ENCODE peak calls at places on chromosomes 2 and 18, in eight cellular contexts. Z, A, H, G, R, Y, W and E are unnamed samples.

GRCh38 chr18:40313030-40313642 is 1641.9 kb upstream of the PIK3C3 start:
- DNase-seq in Y (no peak), W (no peak), R (no peak), G (no peak), A (no peak), Z (no peak), H (no peak), E (no peak)

GRCh38 chr18:40607741-40608140 is 1347.3 kb upstream of the PIK3C3 start:
- DNase-seq in R (no peak), G (no peak), H (no peak), A (no peak), Z (no peak), Y (no peak), W (no peak), E (no peak)

GRCh38 chr18:12839526-12840196 is 44.4 kb downstream of the PTPN2 start:
- DNase-seq in H (peak), A (peak), G (no peak), Y (no peak), Z (no peak), W (no peak), R (no peak), E (peak)

GRCh38 chr2:213066445-213066746 is 85.0 kb downstream of the IKZF2 start:
- DNase-seq in H (no peak), A (no peak), W (no peak), Z (no peak), G (no peak), Y (no peak), R (no peak), E (no peak)

GRCh38 chr2:101199153-101199810 is 48.1 kb upstream of the TBC1D8 start:
- DNase-seq in R (no peak), A (peak), G (no peak), W (no peak), Z (no peak), Y (no peak), H (no peak), E (peak)

GRCh38 chr2:210515911-210516310 is 39.4 kb upstream of the LANCL1 start:
- DNase-seq in H (no peak), Y (no peak), A (no peak), W (no peak), R (no peak), G (no peak), Z (no peak), E (no peak)

GRCh38 chr2:32780961-32781360 is 153.1 kb downstream of the TTC27 start:
- DNase-seq in Z (no peak), Y (no peak), A (no peak), G (no peak), H (no peak), W (no peak), R (no peak), E (no peak)

GRCh38 chr2:43944915-43945314 is 50.9 kb downstream of the LRPPRC start:
- DNase-seq in Z (no peak), H (no peak), A (no peak), W (no peak), G (no peak), Y (no peak), R (no peak), E (no peak)

GRCh38 chr2:43318791-43319190 is 92.4 kb upstream of the ZFP36L2 start:
- DNase-seq in R (peak), Y (no peak), H (no peak), W (no peak), G (no peak), Z (no peak), A (no peak), E (peak)

GRCh38 chr18:7749510-7749981 is 182.4 kb downstream of the PTPRM start:
- DNase-seq in W (no peak), R (no peak), A (peak), Y (no peak), Z (no peak), G (no peak), H (peak), E (peak)

GRCh38 chr2:200525066-200525465 is 941 bp upstream of the SGO2 start:
- DNase-seq in Z (no peak), A (peak), G (no peak), H (no peak), Y (no peak), W (no peak), R (peak), E (peak)

GRCh38 chr2:237136824-237137223 is 51.1 kb downstream of the COPS8 start:
- DNase-seq in G (no peak), Y (no peak), Z (no peak), A (no peak), W (no peak), H (no peak), R (no peak), E (no peak)

GRCh38 chr2:95052301-95052700 is 26.8 kb downstream of the MAL start:
- DNase-seq in A (no peak), Y (no peak), Z (no peak), G (no peak), W (no peak), H (no peak), R (no peak), E (no peak)

GRCh38 chr2:147110317-147110716 is 734.5 kb upstream of the ACVR2A start:
- DNase-seq in Y (no peak), W (no peak), R (no peak), Z (no peak), H (no peak), G (no peak), A (no peak), E (no peak)

DNA sequence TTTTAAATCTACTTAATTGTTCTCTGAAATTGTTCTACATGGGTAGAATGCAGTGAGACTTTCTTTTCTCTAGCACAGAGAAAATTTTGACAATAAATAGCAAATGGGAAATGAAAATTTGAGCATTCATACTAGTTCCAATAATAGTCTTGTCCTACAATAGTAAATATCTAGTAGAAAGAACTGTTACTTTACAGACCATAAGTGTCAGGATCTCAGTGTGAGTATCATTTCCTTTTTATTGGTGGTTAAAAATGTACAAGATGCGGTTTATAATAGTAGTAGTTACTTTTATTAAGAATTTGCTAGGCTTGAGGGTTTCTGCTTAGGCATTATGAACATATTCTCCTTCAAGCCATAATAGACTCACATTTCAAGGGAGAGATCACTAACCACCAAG is 43.2 kb downstream of the KCNE4 start:
- DNase-seq in W (no peak), Y (no peak), G (no peak), R (no peak), H (no peak), A (no peak), Z (no peak), E (no peak)
- TF ChIP-seq CTCF in W (no peak), Y (no peak), G (no peak), R (no peak), H (no peak), A (no peak), Z (no peak), E (no peak)

DNA sequence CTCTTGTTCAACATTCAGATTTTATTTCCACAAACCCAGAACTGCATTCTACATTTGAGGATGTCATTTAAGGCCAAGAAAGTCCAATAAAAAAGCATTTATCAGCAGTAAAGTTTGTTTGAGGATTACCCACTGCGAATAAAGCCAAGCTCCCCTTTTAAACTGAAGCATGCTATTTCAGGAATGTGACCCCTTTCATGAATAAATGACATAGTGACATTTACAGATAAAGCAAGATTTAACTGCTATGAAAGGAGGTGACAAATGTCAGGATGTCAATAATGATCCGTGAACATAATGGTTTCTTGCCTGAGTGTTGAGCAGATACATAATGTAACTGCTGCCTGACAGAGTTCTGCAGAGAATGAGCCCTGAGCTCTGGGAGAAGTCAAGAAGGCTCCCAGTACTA is 146.3 kb downstream of the TDRD15 start:
- DNase-seq in A (no peak), W (no peak), G (no peak), H (no peak), Y (no peak), Z (no peak), R (no peak), E (no peak)
- H3K4me3 ChIP-seq in A (no peak), W (no peak), G (no peak), H (no peak), Y (no peak), Z (no peak), R (no peak), E (no peak)

GRCh38 chr2:62472321-62472720 is 33.7 kb downstream of the TMEM17 start:
- DNase-seq in H (no peak), R (no peak), Y (no peak), Z (no peak), W (no peak), G (no peak), A (peak), E (peak)

GRCh38 chr2:62469558-62469957 is 36.4 kb downstream of the TMEM17 start:
- DNase-seq in A (no peak), R (no peak), Z (no peak), W (no peak), Y (no peak), G (no peak), H (no peak), E (no peak)

GRCh38 chr2:62473428-62473827 is 32.6 kb downstream of the TMEM17 start:
- DNase-seq in Z (no peak), G (no peak), R (no peak), A (no peak), W (no peak), H (no peak), Y (no peak), E (no peak)

GRCh38 chr2:62471404-62471803 is 34.6 kb downstream of the TMEM17 start:
- DNase-seq in H (no peak), R (no peak), W (no peak), Z (no peak), A (no peak), Y (no peak), G (no peak), E (no peak)

DNA sequence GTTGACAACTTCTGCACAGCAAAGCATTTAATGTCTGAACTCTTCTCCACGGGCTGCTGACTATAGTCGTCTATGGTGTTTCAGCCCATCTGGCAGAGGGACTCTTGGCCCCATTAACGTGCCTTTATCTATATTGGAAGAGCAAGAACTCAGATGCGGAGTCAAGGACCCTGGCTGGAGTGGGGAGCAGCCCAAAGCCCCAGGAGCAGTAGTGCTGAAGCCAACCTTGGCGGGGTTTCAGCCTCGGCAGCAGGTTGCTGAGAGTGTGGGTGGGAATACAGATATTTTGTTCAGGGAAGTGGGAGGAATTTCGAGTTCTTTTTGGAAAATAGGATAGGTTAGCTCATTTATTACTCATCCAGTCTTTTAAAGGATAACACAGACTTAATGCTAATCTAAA is 34.2 kb downstream of the TMEM17 start:
- DNase-seq in Y (no peak), G (no peak), A (no peak), Z (peak), W (no peak), R (no peak), H (no peak), E (no peak)
- TF ChIP-seq CTCF in Y (no peak), G (no peak), A (no peak), Z (no peak), W (no peak), R (no peak), H (no peak), E (no peak)

GRCh38 chr2:117378653-117379052 is 435.8 kb upstream of the DDX18 start:
- DNase-seq in A (no peak), W (no peak), H (no peak), Z (no peak), Y (no peak), G (no peak), R (no peak), E (no peak)

DNA sequence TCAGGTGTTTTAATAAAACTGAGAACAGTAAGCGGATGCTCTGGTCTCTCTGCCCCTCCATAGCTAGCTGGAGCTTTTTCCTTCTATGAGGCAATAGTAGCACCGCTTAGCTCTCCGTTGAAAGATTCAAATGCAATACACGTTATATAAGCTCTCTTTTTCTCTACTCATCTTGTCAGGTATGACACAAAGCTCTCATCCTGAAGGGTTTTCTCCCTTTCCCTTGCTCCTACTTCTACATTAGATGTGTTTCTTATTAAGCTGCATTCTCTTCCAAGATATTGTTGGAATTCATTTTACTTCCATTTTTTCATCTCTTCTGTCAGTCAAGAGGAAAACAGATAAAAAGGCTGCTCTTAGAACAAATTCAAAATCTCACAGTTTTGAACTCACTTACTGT is 434.6 kb upstream of the DDX18 start:
- DNase-seq in Z (no peak), Y (no peak), H (no peak), R (no peak), G (no peak), W (no peak), A (no peak), E (no peak)
- H3K4me3 ChIP-seq in Z (no peak), Y (no peak), H (no peak), R (no peak), G (no peak), W (no peak), A (no peak), E (no peak)

GRCh38 chr2:233798335-233799086 is 20.4 kb downstream of the MROH2A start:
- DNase-seq in R (no peak), Z (no peak), A (no peak), Y (peak), H (no peak), G (no peak), W (no peak), E (no peak)

GRCh38 chr2:233800231-233800630 is 22.1 kb downstream of the MROH2A start:
- DNase-seq in W (no peak), Y (peak), A (no peak), H (no peak), R (no peak), G (no peak), Z (no peak), E (no peak)

GRCh38 chr2:233799087-233799665 is 21.0 kb downstream of the MROH2A start:
- DNase-seq in Y (peak), G (no peak), H (no peak), Z (no peak), A (no peak), W (no peak), R (no peak), E (no peak)

GRCh38 chr2:233801357-233802131 is 23.4 kb downstream of the MROH2A start:
- DNase-seq in H (no peak), Z (no peak), A (no peak), R (no peak), G (no peak), W (no peak), Y (peak), E (peak)

GRCh38 chr2:233799716-233800115 is 21.6 kb downstream of the MROH2A start:
- DNase-seq in A (no peak), Z (no peak), G (no peak), R (no peak), Y (peak), W (no peak), H (no peak), E (no peak)
- TF ChIP-seq CTCF in A (no peak), Z (no peak), G (no peak), R (no peak), Y (no peak), W (no peak), H (no peak), E (no peak)

DNA sequence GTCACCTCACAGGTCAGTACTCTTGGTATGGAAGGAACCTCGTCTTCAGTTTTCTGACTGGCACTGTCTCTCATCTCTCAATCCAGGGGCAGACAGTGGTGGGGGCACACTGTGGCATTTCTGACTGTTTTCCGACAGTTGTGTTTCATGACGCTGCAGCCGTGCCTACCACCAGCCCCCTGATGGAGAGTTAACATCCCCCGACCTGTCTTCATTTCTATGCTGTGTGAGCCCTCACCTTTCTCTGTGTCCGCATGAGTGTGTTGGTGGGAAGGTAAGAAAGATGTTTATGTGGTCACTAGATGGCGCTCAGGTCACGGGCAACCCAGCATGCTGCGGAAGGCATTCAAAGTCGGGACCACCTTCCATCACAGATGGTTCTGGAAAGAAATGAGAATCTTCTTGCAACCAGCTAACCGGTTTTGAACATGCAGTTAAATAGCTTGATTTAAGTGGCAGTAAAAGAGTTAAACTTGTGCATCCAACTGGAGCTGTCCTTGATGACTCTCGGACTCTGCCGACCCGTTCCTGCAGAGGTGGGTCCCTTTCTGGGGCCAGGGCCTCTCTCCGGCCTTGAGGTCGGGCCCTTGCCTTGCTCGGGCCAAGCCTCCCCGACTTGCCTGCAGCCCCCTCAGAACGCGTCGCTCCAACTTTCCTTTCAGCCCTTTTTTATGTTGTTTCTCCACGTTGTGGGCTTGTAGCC is 92.4 kb downstream of the DYSF start:
- DNase-seq in A (peak), R (peak), G (no peak), Y (no peak), W (peak), Z (peak), H (no peak), E (peak)
- H3K4me3 ChIP-seq in A (no peak), R (no peak), G (no peak), Y (no peak), W (peak), Z (no peak), H (no peak), E (no peak)

DNA sequence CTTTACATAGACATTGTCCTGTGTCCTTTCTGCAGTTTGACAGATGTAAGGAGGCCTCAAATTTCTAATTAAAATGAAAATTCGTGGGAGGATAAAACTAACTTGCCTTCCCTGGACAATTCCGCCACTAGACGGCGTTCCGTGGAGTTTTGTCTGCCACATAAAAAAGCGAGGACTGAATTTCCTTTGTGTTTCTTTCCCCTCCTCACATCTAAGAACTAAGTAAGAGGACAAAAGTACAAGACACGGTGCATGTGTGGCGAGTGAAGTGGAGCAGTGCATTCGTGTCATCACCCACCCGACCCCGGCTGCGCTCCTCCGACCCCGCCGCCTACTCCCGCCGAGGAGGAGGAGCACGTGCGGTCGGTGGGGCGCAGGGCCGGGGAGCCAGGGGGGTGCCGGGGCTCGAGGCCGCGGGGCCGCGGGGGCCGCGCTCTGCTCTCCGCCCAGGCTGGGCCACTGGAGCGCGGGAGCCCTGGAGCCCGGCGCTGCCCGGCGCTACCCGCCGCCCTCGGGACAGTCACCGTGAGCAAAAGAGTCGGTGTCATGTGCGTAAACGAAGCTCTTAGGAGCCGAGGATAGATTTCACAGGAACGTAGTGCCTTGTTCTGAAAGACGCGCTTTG is 10.8 kb downstream of the TBR1 start:
- DNase-seq in Y (peak), G (no peak), Z (no peak), R (no peak), A (peak), H (no peak), W (no peak), E (peak)
- TF ChIP-seq CTCF in Y (no peak), G (no peak), Z (peak), R (peak), A (peak), H (peak), W (no peak), E (peak)

DNA sequence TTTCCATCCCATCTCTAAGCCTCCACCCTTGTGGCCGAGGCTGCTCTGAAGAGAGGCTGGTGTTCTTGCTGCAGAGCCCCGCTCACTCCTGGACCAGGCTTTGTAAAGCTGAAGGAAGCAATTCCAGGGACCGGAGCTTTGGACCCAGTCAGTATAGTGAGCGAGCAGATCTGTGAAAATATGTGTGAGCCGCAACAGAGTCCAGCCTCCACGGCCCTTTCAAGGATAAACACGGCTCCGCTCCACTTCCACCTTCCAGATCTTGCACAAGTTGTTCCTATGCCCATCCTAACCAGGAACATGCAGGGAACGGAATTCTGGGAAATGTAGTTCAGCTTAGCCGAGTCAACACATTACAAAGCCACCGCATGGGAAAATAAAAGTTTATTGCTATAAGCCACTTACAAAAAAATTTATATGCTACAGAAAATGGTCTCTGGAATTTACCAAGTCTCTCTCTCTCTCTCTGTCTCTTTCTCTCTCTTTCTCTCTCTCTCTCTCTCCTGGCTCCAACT is 151.7 kb upstream of the ZNF521 start:
- DNase-seq in R (peak), H (peak), W (peak), A (peak), G (no peak), Z (peak), Y (no peak), E (peak)
- H3K4me3 ChIP-seq in R (peak), H (peak), W (peak), A (peak), G (peak), Z (peak), Y (no peak), E (peak)

GRCh38 chr2:121699421-121700328 is 37.0 kb downstream of the NIFK start:
- DNase-seq in W (no peak), Y (peak), Z (peak), H (peak), A (peak), R (peak), G (peak), E (peak)
- TF ChIP-seq CTCF in W (no peak), Y (no peak), Z (no peak), H (no peak), A (no peak), R (no peak), G (no peak), E (no peak)